ENCODE peak calls at places on chromosomes 2 and 18, in seven cellular contexts. V is adrenal gland, H is sigmoid colon, E is spleen, C is lower lobe of right lung, P is colonic mucosa, Y is ovary. O is an unnamed sample.

GRCh38 chr2:20146401-20146800 is 78.5 kb downstream of the SDC1 start:
- DNase-seq in V (no peak), H (no peak), E (no peak), C (no peak), P (no peak), Y (no peak), O (no peak)

GRCh38 chr2:61771904-61772845 is 81.7 kb downstream of the FAM161A start:
- DNase-seq in V (no peak), H (no peak), E (no peak), C (no peak), P (no peak), Y (no peak), O (no peak)

GRCh38 chr2:101446869-101447268 is 28.0 kb downstream of the RFX8 start:
- DNase-seq in V (no peak), H (no peak), E (no peak), C (no peak), P (no peak), Y (no peak), O (no peak)

GRCh38 chr2:233829193-233830110 is 24.9 kb downstream of the HJURP start:
- DNase-seq in V (no peak), H (peak; percentile 42), E (peak; percentile 50), C (no peak), P (no peak), Y (no peak), O (no peak)

GRCh38 chr2:181354626-181355025 is 102.6 kb upstream of the ITGA4 start:
- DNase-seq in V (no peak), H (no peak), E (no peak), C (no peak), P (no peak), Y (no peak), O (no peak)

GRCh38 chr2:112646102-112646719 is 472 bp downstream of the SLC20A1 start:
- DNase-seq in V (no peak), H (peak; percentile 72), E (no peak), C (no peak), P (peak; percentile 50), Y (no peak), O (no peak)

GRCh38 chr2:164073053-164073757 is 337.4 kb upstream of the FIGN start:
- DNase-seq in V (no peak), H (no peak), E (no peak), C (no peak), P (no peak), Y (no peak), O (no peak)

GRCh38 chr2:149313512-149313972 is 16.8 kb upstream of the LYPD6 start:
- DNase-seq in V (no peak), H (no peak), E (no peak), C (no peak), P (peak; percentile 36), Y (no peak), O (no peak)

GRCh38 chr2:72920317-72921087 is 3.2 kb downstream of the EMX1 start:
- DNase-seq in V (no peak), H (peak; percentile 41), E (no peak), C (no peak), P (peak; percentile 19), Y (no peak), O (no peak)

GRCh38 chr2:128086244-128086643 is 4.8 kb upstream of the UGGT1 start:
- DNase-seq in V (no peak), H (no peak), E (no peak), C (no peak), P (no peak), Y (no peak), O (no peak)

GRCh38 chr2:98541906-98542305 is 66.4 kb downstream of the COA5 start:
- DNase-seq in V (no peak), H (no peak), E (peak; percentile 32), C (no peak), P (no peak), Y (no peak), O (no peak)

GRCh38 chr2:68255736-68256450 is 3.6 kb upstream of the PPP3R1 start:
- DNase-seq in V (no peak), H (no peak), E (no peak), C (no peak), P (no peak), Y (no peak), O (no peak)

GRCh38 chr2:200376422-200377142 is 70.1 kb downstream of the SPATS2L start:
- DNase-seq in V (no peak), H (no peak), E (no peak), C (no peak), P (peak; percentile 82), Y (no peak), O (no peak)

GRCh38 chr2:227325824-227326195 is 759 bp downstream of the MFF start:
- DNase-seq in V (peak; percentile 33), H (peak; percentile 66), E (peak; percentile 85), C (peak; percentile 53), P (peak; percentile 70), Y (peak; percentile 19), O (no peak)

GRCh38 chr2:200993097-200993496 is 29.6 kb upstream of the ORC2 start:
- DNase-seq in V (no peak), H (no peak), E (no peak), C (no peak), P (no peak), Y (no peak), O (no peak)

GRCh38 chr2:103788875-103789715 is 1027.3 kb downstream of the TMEM182 start:
- DNase-seq in V (peak; percentile 17), H (no peak), E (no peak), C (no peak), P (no peak), Y (no peak), O (no peak)

GRCh38 chr2:160407393-160408204 is 86.0 kb downstream of the RBMS1 start:
- DNase-seq in V (peak; percentile 56), H (peak; percentile 87), E (peak; percentile 95), C (peak; percentile 80), P (peak; percentile 33), Y (peak; percentile 62), O (peak; percentile 43)

GRCh38 chr2:102080451-102081054 is 62.0 kb upstream of the IL1R1 start:
- DNase-seq in V (no peak), H (no peak), E (no peak), C (no peak), P (no peak), Y (no peak), O (no peak)

GRCh38 chr2:233413046-233413445 is 58.8 kb downstream of the DGKD start:
- DNase-seq in V (no peak), H (no peak), E (no peak), C (no peak), P (no peak), Y (no peak), O (no peak)

GRCh38 chr2:1168856-1169255 is 218.2 kb downstream of the SNTG2 start:
- DNase-seq in V (no peak), H (no peak), E (no peak), C (no peak), P (no peak), Y (no peak), O (no peak)

GRCh38 chr2:128756372-128756730 is 437.7 kb upstream of the HS6ST1 start:
- DNase-seq in V (no peak), H (no peak), E (no peak), C (no peak), P (no peak), Y (no peak), O (no peak)

GRCh38 chr18:820591-821170 is 8.6 kb upstream of the YES1 start:
- DNase-seq in V (no peak), H (no peak), E (no peak), C (no peak), P (no peak), Y (no peak), O (no peak)

GRCh38 chr2:219947575-219947974 is 320.1 kb downstream of the SLC4A3 start:
- DNase-seq in V (no peak), H (no peak), E (no peak), C (no peak), P (no peak), Y (no peak), O (no peak)

GRCh38 chr2:231680992-231681852 is 27.1 kb upstream of the PTMA start:
- DNase-seq in V (peak; percentile 86), H (peak; percentile 95), E (peak; percentile 85), C (peak; percentile 91), P (peak; percentile 81), Y (peak; percentile 93), O (no peak)

GRCh38 chr2:107168141-107168540 is 282.2 kb upstream of the ST6GAL2 start:
- DNase-seq in V (no peak), H (no peak), E (no peak), C (no peak), P (no peak), Y (no peak), O (no peak)

GRCh38 chr18:42340423-42341009 is 385.5 kb downstream of the PIK3C3 start:
- DNase-seq in V (no peak), H (no peak), E (no peak), C (no peak), P (no peak), Y (no peak), O (no peak)

GRCh38 chr18:6355789-6356589 is 58.7 kb downstream of the L3MBTL4 start:
- DNase-seq in V (peak; percentile 41), H (no peak), E (no peak), C (no peak), P (no peak), Y (no peak), O (no peak)

GRCh38 chr2:189580662-189581353 is at the start of gene SLC40A1:
- DNase-seq in V (peak; percentile 88), H (peak; percentile 90), E (peak; percentile 94), C (peak; percentile 90), P (peak; percentile 82), Y (peak; percentile 88), O (peak; percentile 67)
- TF ChIP-seq CTCF in V (no peak), H (no peak), E (no peak), C (no peak), P (no peak), Y (peak; percentile 26), O (no peak)

GRCh38 chr2:173184031-173185004 is 108.7 kb downstream of the MAP3K20 start:
- DNase-seq in V (no peak), H (peak; percentile 81), E (no peak), C (no peak), P (peak; percentile 43), Y (peak; percentile 35), O (no peak)
- H3K27me3 ChIP-seq in V (no peaks in the 10 kb centered on the region), H (no peaks in the 10 kb centered on the region), E (no peaks in the 10 kb centered on the region), C (no peaks in the 10 kb centered on the region), P (no peaks in the 10 kb centered on the region), Y (no peaks in the 10 kb centered on the region), O (no peaks in the 10 kb centered on the region)

GRCh38 chr2:135485441-135485840 is 45.6 kb downstream of the ZRANB3 start:
- DNase-seq in V (no peak), H (no peak), E (no peak), C (no peak), P (no peak), Y (no peak), O (no peak)

GRCh38 chr2:135494917-135495316 is 36.1 kb downstream of the ZRANB3 start:
- DNase-seq in V (no peak), H (no peak), E (no peak), C (no peak), P (no peak), Y (no peak), O (no peak)

GRCh38 chr2:135494503-135494902 is 36.5 kb downstream of the ZRANB3 start:
- DNase-seq in V (no peak), H (no peak), E (no peak), C (no peak), P (no peak), Y (no peak), O (no peak)

GRCh38 chr2:135490381-135490780 is 40.6 kb downstream of the ZRANB3 start:
- DNase-seq in V (no peak), H (no peak), E (no peak), C (no peak), P (no peak), Y (no peak), O (no peak)
- H3K27ac ChIP-seq in V (no peak overlapping the region), H (no peak overlapping the region), E (no peak overlapping the region), C (no peak overlapping the region), P (no peak overlapping the region), Y (no peak overlapping the region), O (no peak overlapping the region)

GRCh38 chr2:55781542-55781941 is 87.9 kb upstream of the PNPT1 start:
- DNase-seq in V (no peak), H (no peak), E (no peak), C (no peak), P (no peak), Y (no peak), O (no peak)
- TF ChIP-seq CTCF in V (no peak), H (no peak), E (no peak), C (no peak), P (no peak), Y (no peak), O (no peak)

O was measured in CD4-positive, alpha-beta T cell.